ENCODE peak calls at places on chromosomes 5 and 9, in four cellular contexts. X is A549, W is GM12878, J is K562. H is an unnamed sample.

GRCh38 chr5:43560128-43560527 is 3.3 kb upstream of the PAIP1 start:
- DNase-seq in X (no peak), W (no peak), J (no peak), H (peak)

GRCh38 chr5:103391659-103392058 is 133.1 kb downstream of the MACIR start:
- DNase-seq in X (no peak), W (no peak), J (no peak), H (no peak)

GRCh38 chr5:166430491-166431319 is 1860.7 kb upstream of the WWC1 start:
- DNase-seq in X (no peak), W (no peak), J (no peak), H (no peak)

GRCh38 chr9:106405871-106406435 is 457.0 kb upstream of the ZNF462 start:
- DNase-seq in X (no peak), W (no peak), J (no peak), H (no peak)

GRCh38 chr9:71355884-71356283 is 234.5 kb upstream of the TRPM3 start:
- DNase-seq in X (peak), W (no peak), J (no peak), H (no peak)

GRCh38 chr9:93670208-93671029 is 94.0 kb downstream of the PHF2 start:
- DNase-seq in X (no peak), W (no peak), J (no peak), H (peak)

GRCh38 chr5:35811108-35811741 is 45.5 kb upstream of the IL7R start:
- DNase-seq in X (no peak), W (no peak), J (no peak), H (peak)

GRCh38 chr9:38068616-38068865 is 486 bp downstream of the SHB start:
- DNase-seq in X (peak), W (no peak), J (peak), H (peak)

GRCh38 chr5:82644768-82645167 is 366.6 kb upstream of the RPS23 start:
- DNase-seq in X (no peak), W (no peak), J (no peak), H (no peak)

GRCh38 chr9:21657966-21658667 is 144.3 kb upstream of the MTAP start:
- DNase-seq in X (no peak), W (no peak), J (no peak), H (peak)

GRCh38 chr5:91277093-91277626 is 106.0 kb downstream of the ARRDC3 start:
- DNase-seq in X (no peak), W (no peak), J (no peak), H (no peak)

GRCh38 chr5:73780297-73781080 is 154.5 kb downstream of the ARHGEF28 start:
- DNase-seq in X (no peak), W (no peak), J (no peak), H (no peak)

GRCh38 chr5:137303509-137303908 is 195.6 kb downstream of the SPOCK1 start:
- DNase-seq in X (no peak), W (no peak), J (no peak), H (no peak)

GRCh38 chr5:58405175-58405574 is 54.7 kb downstream of the PLK2 start:
- DNase-seq in X (no peak), W (no peak), J (no peak), H (no peak)

GRCh38 chr9:8855046-8855445 is 1055.5 kb upstream of the DMAC1 start:
- DNase-seq in X (peak), W (no peak), J (no peak), H (no peak)

GRCh38 chr9:91378695-91379127 is 17.0 kb upstream of the AUH start:
- DNase-seq in X (no peak), W (no peak), J (no peak), H (peak)
- H3K4me3 ChIP-seq in X (no peak), W (no peak), J (no peak), H (no peak)

DNA sequence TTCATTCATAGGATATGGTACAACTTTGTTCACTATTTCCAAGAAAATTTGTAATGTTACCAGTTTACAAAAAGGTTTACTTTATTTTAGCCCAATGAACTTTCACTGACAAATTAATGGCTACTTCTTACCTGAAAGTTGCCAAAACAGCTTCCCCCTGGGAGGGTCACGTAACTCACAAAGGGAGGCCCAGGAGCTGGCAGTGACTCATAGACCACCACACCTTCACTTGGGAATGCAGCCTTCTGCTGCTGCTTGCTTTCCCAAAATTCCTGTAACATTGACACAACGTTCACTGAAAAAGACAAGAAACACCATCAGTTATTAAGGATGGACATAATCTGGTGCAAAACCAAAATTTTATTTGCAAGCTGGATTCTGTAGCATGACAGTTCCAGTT is 18.1 kb downstream of the LIX1 start:
- DNase-seq in X (no peak), W (no peak), J (no peak), H (no peak)
- TF ChIP-seq RCOR1 in X (no peak), W (no peak), J (no peak), H (no peak)

GRCh38 chr9:136902259-136902821 is 16.0 kb downstream of the TRAF2 start:
- DNase-seq in X (peak), W (peak), J (no peak), H (peak)
- TF ChIP-seq POLR2A in X (peak), W (peak), J (no peak), H (no peak)

DNA sequence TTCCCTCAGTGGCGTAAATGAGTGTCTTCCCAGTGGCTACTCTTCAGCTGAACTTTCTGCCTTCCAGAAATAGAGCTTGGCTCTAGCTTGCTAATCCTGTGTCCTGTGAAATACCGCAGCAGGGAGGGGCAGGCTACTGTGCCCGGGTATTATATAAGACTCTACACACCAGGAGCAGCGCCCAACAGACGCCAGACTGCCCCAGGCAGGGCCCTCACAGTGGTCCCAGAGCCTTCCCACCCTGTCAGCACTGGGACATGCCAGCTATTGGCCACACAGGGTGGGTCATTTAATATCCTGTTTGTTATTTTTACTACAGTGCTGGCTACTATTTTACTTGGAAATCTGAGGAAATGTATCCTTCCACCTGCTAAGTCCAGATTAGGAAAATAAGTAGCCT is 121.0 kb downstream of the FEM1C start:
- DNase-seq in X (peak), W (no peak), J (no peak), H (no peak)
- H3K4me3 ChIP-seq in X (no peak), W (no peak), J (no peak), H (no peak)

GRCh38 chr5:54480296-54480695 is 24.8 kb downstream of the HSPB3 start:
- DNase-seq in X (no peak), W (no peak), J (no peak), H (peak)

DNA sequence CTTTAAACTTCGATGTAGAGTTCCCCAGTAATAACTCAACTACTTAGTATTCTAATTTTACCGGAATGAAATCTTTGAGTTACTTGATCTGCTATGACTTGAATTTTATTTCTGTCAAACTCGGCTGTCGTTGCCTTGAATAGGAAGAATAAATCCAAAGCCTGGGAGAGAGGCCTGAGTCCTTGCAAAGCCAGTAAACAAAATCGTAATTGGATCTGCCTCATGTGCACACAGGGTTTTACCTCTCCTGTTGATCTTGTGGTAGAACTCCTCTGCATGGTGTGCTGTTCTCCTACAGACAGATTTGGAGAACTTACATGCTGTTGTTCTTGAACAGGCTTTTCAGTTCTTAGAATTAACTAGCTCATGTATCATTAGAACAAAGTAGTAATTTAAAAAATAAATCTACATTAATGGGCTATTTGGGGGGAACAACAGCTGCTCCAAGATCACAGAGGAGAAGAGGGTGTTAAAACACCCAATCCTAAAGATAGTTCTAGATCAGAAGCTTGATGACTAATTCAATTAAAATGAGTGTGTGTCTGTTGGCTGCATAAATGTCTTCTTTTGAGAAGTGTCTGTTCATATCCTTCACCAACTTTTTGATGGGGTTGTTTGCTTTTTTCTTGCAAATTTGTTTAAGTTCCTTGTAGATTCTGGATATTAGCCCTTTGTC is 28.9 kb downstream of the HSPB3 start:
- DNase-seq in X (no peak), W (no peak), J (no peak), H (no peak)
- TF ChIP-seq RCOR1 in X (no peak), W (no peak), J (no peak), H (no peak)

DNA sequence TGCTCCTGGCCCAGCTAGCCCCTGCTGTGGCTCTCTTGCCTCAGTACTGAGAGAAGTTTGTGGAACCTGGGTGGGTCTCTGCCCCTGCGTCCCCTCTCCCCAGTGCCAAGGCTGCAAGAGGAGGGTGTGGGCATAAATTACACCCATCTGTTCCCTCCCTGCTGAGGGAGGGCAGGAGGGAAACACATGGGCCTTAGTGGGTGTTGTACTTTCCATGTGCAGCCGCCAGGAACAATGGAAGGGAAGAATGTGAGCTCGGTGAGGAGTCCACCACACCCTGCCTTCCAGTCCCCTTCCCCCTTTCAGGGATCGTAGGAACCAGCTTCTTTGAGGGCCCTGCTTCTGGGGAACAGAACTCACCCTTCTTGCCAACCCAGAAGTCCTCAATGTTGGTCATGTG is 138.2 kb upstream of the KLF4 start:
- DNase-seq in X (no peak), W (no peak), J (no peak), H (no peak)
- TF ChIP-seq POLR2A in X (no peak), W (no peak), J (no peak), H (no peak)

DNA sequence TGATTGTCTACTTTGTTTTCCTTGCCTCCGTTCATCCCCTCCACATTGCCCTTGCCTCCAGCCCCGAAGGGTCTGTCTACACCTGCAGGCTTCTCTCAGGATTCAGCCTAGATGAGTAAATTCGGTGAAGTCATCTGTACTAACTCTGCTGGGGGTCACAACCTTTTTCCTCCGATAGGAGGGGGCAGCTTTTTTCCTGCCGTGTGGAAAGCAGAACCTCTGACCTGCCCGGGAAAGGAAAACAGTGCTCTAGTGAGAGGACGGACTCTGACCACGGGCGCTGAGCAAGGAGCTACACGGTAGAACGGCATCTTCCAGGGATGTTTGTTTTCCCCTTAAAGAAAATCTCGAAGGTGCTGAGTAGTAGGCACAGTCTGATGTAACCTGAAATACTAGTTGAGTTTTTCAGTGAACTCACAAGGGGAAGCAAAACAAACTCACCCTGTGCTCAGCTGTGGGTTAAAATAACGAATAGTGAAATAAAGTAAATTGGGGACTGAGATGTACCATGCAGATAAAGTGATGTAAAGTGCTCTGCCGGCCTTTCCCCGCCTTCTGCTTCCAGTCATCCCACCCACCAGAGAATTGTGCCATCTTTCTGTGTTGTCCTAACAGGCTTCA is 281.8 kb downstream of the AOPEP start:
- DNase-seq in X (peak), W (no peak), J (no peak), H (no peak)
- H3K4me3 ChIP-seq in X (peak), W (no peak), J (no peak), H (peak)

DNA sequence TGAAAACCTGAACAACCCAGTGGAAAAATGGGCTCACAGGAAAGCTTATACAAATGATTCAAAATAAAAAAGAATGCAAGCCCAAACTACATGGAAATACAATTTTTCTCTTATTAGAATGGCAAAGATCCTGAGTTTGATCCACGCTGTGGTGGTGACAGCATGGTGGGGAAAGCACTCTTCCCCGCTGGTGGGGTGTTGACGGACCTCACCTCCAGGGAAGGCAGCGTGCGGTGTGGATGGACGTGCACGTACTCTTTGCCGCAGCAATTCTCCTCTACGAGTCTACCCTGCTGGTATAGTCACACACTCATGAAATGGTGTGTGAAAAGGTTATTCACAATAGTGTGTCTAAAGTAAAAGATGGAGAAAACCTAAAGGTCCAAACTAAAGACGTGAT is 5.9 kb upstream of the ZFP62 start:
- DNase-seq in X (no peak), W (no peak), J (no peak), H (no peak)
- TF ChIP-seq RCOR1 in X (no peak), W (no peak), J (no peak), H (no peak)

H was measured in IMR-90.